ENCODE peak calls at places on chromosomes 16 and 17, in nine cellular contexts. M is spleen; S is PC-3; Y is HCT116; E is astrocyte; L is ascending aorta; P is naive thymus-derived CD4-positive, alpha-beta T cell; D is CD8-positive, alpha-beta memory T cell; R is H1. V is an unnamed sample.
A peak's percentile ranks its signal among the peaks of the same experiment; 100 is the strongest.

GRCh38 chr17:82696916-82697807 is 1.3 kb downstream of the RAB40B start:
- DNase-seq in E (no peak), L (no peak), D (no peak), R (no peak), S (no peak), M (no peak), Y (no peak), P (peak; percentile 7), V (no peak)

GRCh38 chr17:57288034-57288752 is 31.9 kb downstream of the MSI2 start:
- DNase-seq in L (no peak), M (no peak), Y (no peak), S (no peak), P (no peak), D (no peak), R (no peak), E (no peak), V (peak; percentile 51)

GRCh38 chr17:17044846-17045561 is 2.7 kb downstream of the MPRIP start:
- DNase-seq in M (peak; percentile 70), S (peak; percentile 79), Y (no peak), D (no peak), L (peak; percentile 66), R (no peak), P (no peak), E (peak; percentile 79), V (peak; percentile 70)

GRCh38 chr17:72846399-72846798 is 246.1 kb downstream of the SLC39A11 start:
- DNase-seq in R (no peak), E (no peak), D (no peak), S (peak; percentile 51), P (no peak), L (no peak), M (no peak), Y (no peak), V (no peak)

GRCh38 chr16:89096768-89097527 is 3.3 kb downstream of the ACSF3 start:
- DNase-seq in L (no peak), S (no peak), R (no peak), M (peak; percentile 74), E (no peak), D (peak; percentile 89), P (peak; percentile 78), Y (no peak), V (no peak)

GRCh38 chr17:41530062-41531048 is 2.2 kb upstream of the KRT19 start:
- DNase-seq in Y (peak; percentile 86), L (no peak), S (peak; percentile 94), R (no peak), D (no peak), E (peak; percentile 95), M (no peak), P (no peak), V (no peak)

GRCh38 chr16:87845213-87845612 is 24.1 kb downstream of the SLC7A5 start:
- DNase-seq in R (no peak), P (no peak), D (no peak), E (no peak), L (no peak), Y (no peak), M (no peak), S (no peak), V (peak; percentile 67)

GRCh38 chr17:82050761-82051641 is 610 bp downstream of the RFNG start:
- DNase-seq in M (peak; percentile 83), P (no peak), Y (no peak), R (no peak), E (no peak), L (no peak), D (no peak), S (no peak), V (no peak)

GRCh38 chr17:45757431-45758218 is 26.5 kb upstream of the CRHR1 start:
- DNase-seq in Y (no peak), S (no peak), D (no peak), M (peak; percentile 51), E (no peak), L (no peak), P (no peak), R (no peak), V (no peak)

GRCh38 chr16:20865420-20866126 is 34.6 kb downstream of the DCUN1D3 start:
- DNase-seq in Y (peak; percentile 51), R (no peak), M (no peak), E (peak; percentile 67), S (peak; percentile 14), P (no peak), D (no peak), L (no peak), V (no peak)

GRCh38 chr16:30541502-30542329 is 7.1 kb upstream of the ZNF747 start:
- DNase-seq in P (no peak), S (peak; percentile 13), L (no peak), D (no peak), M (no peak), E (peak; percentile 55), R (no peak), Y (no peak), V (no peak)

GRCh38 chr17:32341141-32341856 is 674 bp downstream of the C17orf75 start:
- DNase-seq in P (peak; percentile 68), E (no peak), D (peak; percentile 73), Y (no peak), L (no peak), M (no peak), R (no peak), S (peak; percentile 26), V (no peak)

GRCh38 chr16:19294156-19294649 is 8.7 kb downstream of the CLEC19A start:
- DNase-seq in E (no peak), M (no peak), D (no peak), Y (no peak), R (no peak), L (peak; percentile 78), P (no peak), S (no peak), V (peak; percentile 58)

GRCh38 chr16:51289336-51289735 is 138.3 kb upstream of the SALL1 start:
- DNase-seq in L (no peak), E (no peak), P (no peak), Y (no peak), M (no peak), D (no peak), R (no peak), S (no peak), V (no peak)

GRCh38 chr17:35286120-35286781 is 43.4 kb downstream of the SLFN5 start:
- DNase-seq in S (peak; percentile 2), P (peak; percentile 31), R (no peak), Y (no peak), L (no peak), D (peak; percentile 54), M (no peak), E (no peak), V (no peak)

GRCh38 chr17:82301916-82302497 is 15.4 kb downstream of the CD7 start:
- DNase-seq in M (peak; percentile 87), P (peak; percentile 61), S (no peak), D (peak; percentile 70), L (no peak), Y (no peak), R (no peak), E (no peak), V (no peak)

GRCh38 chr17:57999496-58000017 is 7.5 kb downstream of the SRSF1 start:
- DNase-seq in D (peak; percentile 69), P (peak; percentile 71), R (no peak), M (no peak), Y (peak; percentile 80), L (no peak), S (peak; percentile 93), E (peak; percentile 37), V (no peak)

GRCh38 chr17:76710863-76711611 is at the start of gene MXRA7:
- DNase-seq in E (no peak), P (peak; percentile 42), Y (no peak), S (peak; percentile 78), D (peak; percentile 44), R (no peak), L (peak; percentile 88), M (peak; percentile 90), V (peak; percentile 78)
- H3K4me1 ChIP-seq in E (peaks cover 40% of the 10 kb centered on the region), P (peaks cover 14% of the 10 kb centered on the region), Y (peaks cover 30% of the 10 kb centered on the region), S (peaks cover 25% of the 10 kb centered on the region), D (peaks cover 24% of the 10 kb centered on the region), R (peaks cover 11% of the 10 kb centered on the region), L (peaks cover 41% of the 10 kb centered on the region), M (peaks cover 65% of the 10 kb centered on the region), V (peaks cover 37% of the 10 kb centered on the region)

GRCh38 chr17:77379837-77380236 is 239.1 kb downstream of the SEC14L1 start:
- DNase-seq in P (no peak), D (no peak), R (no peak), S (no peak), L (no peak), E (no peak), M (no peak), Y (no peak), V (no peak)

GRCh38 chr17:77379065-77379428 is 238.3 kb downstream of the SEC14L1 start:
- DNase-seq in M (no peak), R (no peak), L (no peak), E (no peak), P (no peak), D (no peak), S (no peak), Y (no peak), V (no peak)

GRCh38 chr17:77377836-77378235 is 237.1 kb downstream of the SEC14L1 start:
- DNase-seq in P (no peak), L (no peak), M (no peak), R (no peak), S (no peak), E (no peak), Y (no peak), D (no peak), V (no peak)

GRCh38 chr17:77376795-77377751 is 236.3 kb downstream of the SEC14L1 start:
- DNase-seq in R (no peak), D (no peak), E (peak; percentile 60), M (no peak), L (no peak), S (no peak), Y (no peak), P (no peak), V (peak; percentile 91)

GRCh38 chr17:77378318-77379064 is 237.7 kb downstream of the SEC14L1 start:
- DNase-seq in L (no peak), Y (no peak), S (no peak), M (no peak), R (no peak), P (no peak), E (no peak), D (no peak), V (no peak)
- H3K4me1 ChIP-seq in L (peaks cover 71% of the 10 kb centered on the region), Y (peaks cover 37% of the 10 kb centered on the region), S (no peaks in the 10 kb centered on the region), M (peaks cover 100% of the 10 kb centered on the region), R (peaks cover 5% of the 10 kb centered on the region), P (peaks cover 75% of the 10 kb centered on the region), E (peaks cover 52% of the 10 kb centered on the region), D (peaks cover 87% of the 10 kb centered on the region), V (peaks cover 88% of the 10 kb centered on the region)

GRCh38 chr16:57132470-57132869 is 40.1 kb downstream of the CPNE2 start:
- DNase-seq in L (no peak), M (no peak), E (no peak), P (no peak), Y (no peak), R (no peak), D (no peak), S (no peak), V (no peak)
- H3K4me1 ChIP-seq in L (no peaks in the 10 kb centered on the region), M (peaks cover 25% of the 10 kb centered on the region), E (no peaks in the 10 kb centered on the region), P (peaks cover 80% of the 10 kb centered on the region), Y (no peaks in the 10 kb centered on the region), R (no peaks in the 10 kb centered on the region), D (peaks cover 83% of the 10 kb centered on the region), S (no peaks in the 10 kb centered on the region), V (no peaks in the 10 kb centered on the region)

DNA sequence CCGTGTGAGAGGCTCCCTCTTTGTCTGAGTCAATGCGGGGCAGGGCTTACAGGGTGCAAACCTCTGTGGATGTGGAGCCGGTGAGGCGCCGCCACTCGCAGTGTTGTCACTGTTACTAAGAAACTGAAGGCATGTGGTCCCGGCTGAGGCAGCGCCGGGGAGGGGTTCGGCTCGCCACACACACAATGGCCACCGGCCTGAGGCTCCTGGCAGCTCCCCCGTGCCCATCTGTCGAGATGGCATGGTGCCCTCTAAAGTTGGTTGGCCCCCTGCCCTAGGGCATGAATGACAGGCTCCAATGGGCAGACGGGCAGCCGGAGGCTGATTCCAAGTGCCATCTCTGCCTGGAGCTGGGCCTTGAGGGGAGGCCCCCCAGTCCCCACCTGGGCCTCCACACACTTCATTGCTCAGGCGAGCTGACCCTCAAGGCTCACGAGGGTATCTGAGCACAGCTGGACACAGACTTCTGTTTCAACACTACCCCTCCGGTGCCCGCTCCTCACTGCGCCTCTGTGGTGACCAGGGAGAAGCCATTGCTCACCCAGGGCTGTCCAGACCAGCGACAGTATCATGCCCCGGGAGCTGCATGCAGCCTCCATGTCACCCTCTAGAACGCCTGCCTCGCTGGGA is 137.2 kb downstream of the C16orf78 start:
- DNase-seq in Y (no peak), L (no peak), S (no peak), D (no peak), P (no peak), R (no peak), E (no peak), M (peak; percentile 56), V (no peak)
- H3K4me1 ChIP-seq in Y (no peaks in the 10 kb centered on the region), L (no peaks in the 10 kb centered on the region), S (no peaks in the 10 kb centered on the region), D (no peaks in the 10 kb centered on the region), P (no peaks in the 10 kb centered on the region), R (no peaks in the 10 kb centered on the region), E (no peaks in the 10 kb centered on the region), M (no peaks in the 10 kb centered on the region), V (no peaks in the 10 kb centered on the region)